ENCODE peak calls at places on chromosomes 13 and 19, in five cellular contexts. Z is CD4-positive, alpha-beta T cell; E is choroid plexus epithelial cell; T is GM10248; U is HFFc6. Y is an unnamed sample.

GRCh38 chr19:1755467-1756155 is 2.3 kb downstream of the ONECUT3 start:
- DNase-seq in T (no peak), E (no peak), Z (no peak), U (no peak), Y (no peak)

GRCh38 chr13:55418095-55418494 is 1722.6 kb upstream of the PRR20A start:
- DNase-seq in E (no peak), T (no peak), U (no peak), Z (no peak), Y (no peak)

GRCh38 chr13:48741377-48741776 is 87.6 kb downstream of the CYSLTR2 start:
- DNase-seq in T (no peak), U (no peak), E (peak), Z (no peak), Y (no peak)

GRCh38 chr19:55340144-55340783 is 588 bp downstream of the KMT5C start:
- DNase-seq in Z (peak), T (no peak), E (no peak), U (no peak), Y (no peak)

GRCh38 chr13:100059827-100060226 is 29.1 kb upstream of the PCCA start:
- DNase-seq in Z (no peak), E (no peak), T (no peak), U (no peak), Y (no peak)

GRCh38 chr13:50894042-50894441 is 15.5 kb upstream of the RNASEH2B start:
- DNase-seq in U (no peak), T (no peak), Z (no peak), E (no peak), Y (no peak)

GRCh38 chr19:883661-884211 is 9.3 kb downstream of the MED16 start:
- DNase-seq in T (no peak), Z (no peak), U (no peak), E (no peak), Y (peak)

GRCh38 chr19:17902701-17903100 is 30.1 kb upstream of the CCDC124 start:
- DNase-seq in U (peak), T (no peak), Z (no peak), E (peak), Y (peak)

GRCh38 chr19:2330632-2331284 is 2.3 kb downstream of the SPPL2B start:
- DNase-seq in U (no peak), T (no peak), E (no peak), Z (no peak), Y (no peak)

GRCh38 chr13:48125794-48126228 is 30.9 kb upstream of the MED4 start:
- DNase-seq in T (no peak), Z (no peak), E (peak), U (no peak), Y (no peak)

GRCh38 chr19:38683393-38684077 is 36.1 kb downstream of the ACTN4 start:
- DNase-seq in T (no peak), E (peak), Z (peak), U (peak), Y (peak)

GRCh38 chr19:1213391-1214286 is 8.1 kb downstream of the STK11 start:
- DNase-seq in Z (peak), E (peak), T (peak), U (peak), Y (peak)

GRCh38 chr13:36163809-36164308 is 32.7 kb upstream of the DCLK1 start:
- DNase-seq in U (peak), T (no peak), E (peak), Z (no peak), Y (peak)

GRCh38 chr13:114044486-114044885 is 70.6 kb upstream of the C13orf46 start:
- DNase-seq in Z (no peak), U (no peak), E (peak), T (no peak), Y (no peak)

GRCh38 chr19:47020992-47021496 is 1.4 kb downstream of the NPAS1 start:
- DNase-seq in U (no peak), T (peak), E (no peak), Z (no peak), Y (no peak)

GRCh38 chr13:111219950-111220349 is 100.5 kb upstream of the TEX29 start:
- DNase-seq in U (no peak), T (no peak), Z (no peak), E (no peak), Y (no peak)

GRCh38 chr19:34193439-34193838 is 21.1 kb downstream of the LSM14A start:
- DNase-seq in T (no peak), Z (no peak), U (no peak), E (no peak), Y (no peak)

GRCh38 chr13:37747071-37747612 is 122.4 kb downstream of the TRPC4 start:
- DNase-seq in T (no peak), U (peak), Z (no peak), E (peak), Y (peak)

GRCh38 chr19:49190781-49191180 is 33.2 kb downstream of the TRPM4 start:
- DNase-seq in E (no peak), Z (no peak), T (no peak), U (no peak), Y (no peak)

GRCh38 chr13:19634129-19634740 is 776 bp downstream of the MPHOSPH8 start:
- DNase-seq in Z (no peak), E (peak), T (no peak), U (peak), Y (peak)

GRCh38 chr13:32031025-32031814 is at the start of gene FRY:
- DNase-seq in Z (peak), T (peak), E (peak), U (peak), Y (no peak)

GRCh38 chr13:77930430-77930829 is 11.8 kb upstream of the EDNRB start:
- DNase-seq in E (no peak), T (no peak), U (no peak), Z (no peak), Y (no peak)

GRCh38 chr19:13506550-13506878 is 235 bp upstream of the CACNA1A start:
- DNase-seq in T (no peak), U (no peak), Z (no peak), E (no peak), Y (no peak)

GRCh38 chr19:18119243-18120105 is 21.9 kb downstream of the MAST3 start:
- DNase-seq in E (no peak), U (no peak), T (peak), Z (peak), Y (no peak)

GRCh38 chr13:47594833-47595232 is 406.2 kb downstream of the SUCLA2 start:
- DNase-seq in U (peak), E (peak), T (no peak), Z (no peak), Y (peak)

GRCh38 chr13:105031306-105031705 is 1504.2 kb downstream of the EFNB2 start:
- DNase-seq in U (no peak), Z (no peak), T (no peak), E (no peak), Y (no peak)

GRCh38 chr19:18745931-18746330 is 45.2 kb downstream of the COMP start:
- DNase-seq in U (no peak), T (no peak), E (no peak), Z (no peak), Y (no peak)

GRCh38 chr19:38838208-38838985 is 6.8 kb upstream of the ECH1 start:
- DNase-seq in E (peak), T (no peak), U (peak), Z (no peak), Y (peak)

GRCh38 chr19:43784981-43785808 is 4.4 kb upstream of the KCNN4 start:
- DNase-seq in Z (peak), T (peak), E (peak), U (peak), Y (peak)

GRCh38 chr19:48419158-48419920 is 25.9 kb downstream of the GRIN2D start:
- DNase-seq in Z (peak), E (peak), T (peak), U (no peak), Y (no peak)

GRCh38 chr19:47227347-47228167 is 3.4 kb downstream of the BBC3 start:
- DNase-seq in Z (no peak), E (peak), T (peak), U (peak), Y (no peak)

GRCh38 chr19:50658438-50659317 is 9.4 kb downstream of the C19orf81 start:
- DNase-seq in Z (peak), U (no peak), T (peak), E (peak), Y (no peak)

GRCh38 chr19:18373892-18374629 is 11.9 kb upstream of the GDF15 start:
- DNase-seq in Z (no peak), U (peak), E (peak), T (peak), Y (peak)

GRCh38 chr19:39296055-39296645 is at the start of gene IFNL1:
- DNase-seq in E (no peak), U (no peak), T (no peak), Z (no peak), Y (no peak)

GRCh38 chr13:39600766-39601165 is 2.2 kb downstream of the LHFPL6 start:
- DNase-seq in U (no peak), Z (no peak), T (no peak), E (peak), Y (no peak)

GRCh38 chr13:43895940-43896339 is 16.2 kb downstream of the LACC1 start:
- DNase-seq in E (peak), Z (no peak), T (no peak), U (no peak), Y (peak)

GRCh38 chr13:45464141-45464686 is 525 bp upstream of the COG3 start:
- DNase-seq in U (no peak), T (no peak), E (no peak), Z (no peak), Y (no peak)
- TF ChIP-seq CTCF in U (no peak), T (no peak), E (no peak), Z (no peak), Y (no peak)

DNA sequence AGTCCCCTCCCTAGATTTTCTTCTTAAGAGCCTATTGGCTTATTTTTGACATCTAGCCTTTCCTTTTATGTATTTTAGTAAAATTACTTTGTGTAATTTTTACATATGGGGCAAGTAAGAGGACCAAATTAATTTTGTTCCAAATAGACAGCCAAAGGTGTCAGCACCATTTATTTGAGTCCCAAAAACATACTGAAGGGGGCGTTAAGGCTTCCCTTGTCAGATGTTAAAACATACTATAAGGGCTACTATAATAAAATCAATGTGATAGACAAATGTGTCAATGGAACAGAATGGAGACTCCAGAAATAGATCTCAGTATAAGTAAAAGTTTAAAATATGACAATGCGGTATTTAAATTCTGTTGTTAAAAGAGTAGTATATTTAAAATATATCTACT is 133.6 kb downstream of the MTUS2 start:
- DNase-seq in T (no peak), E (no peak), U (no peak), Z (no peak), Y (no peak)
- TF ChIP-seq CTCF in T (no peak), E (no peak), U (peak), Z (no peak), Y (no peak)

DNA sequence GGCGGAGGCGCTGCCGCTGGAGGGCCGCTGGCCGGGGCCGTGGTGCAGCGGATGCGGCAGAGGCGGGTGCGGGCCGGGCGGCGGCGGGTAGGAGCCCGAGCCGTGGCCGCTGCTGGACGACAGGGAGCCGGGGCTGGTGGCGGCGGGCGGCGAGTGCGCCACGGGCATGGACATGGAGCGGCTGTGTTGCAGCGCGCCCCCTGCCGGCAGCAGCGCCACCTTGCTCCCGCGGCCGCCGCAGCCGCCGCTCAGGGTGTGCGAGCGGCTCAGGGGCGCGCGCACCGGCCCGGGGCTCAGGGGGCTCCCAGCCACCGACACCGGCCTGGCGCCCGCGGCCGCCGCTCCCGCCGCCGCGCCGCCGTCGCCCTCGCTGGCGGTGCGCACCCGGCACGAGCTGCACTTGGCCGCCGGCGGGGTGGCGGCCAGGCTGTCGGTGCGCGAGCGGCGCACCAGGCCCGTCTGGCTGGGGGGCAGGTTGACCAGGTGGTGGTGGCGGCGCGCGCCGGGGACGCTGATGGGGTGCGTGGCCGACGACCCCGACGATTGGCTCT is 1.7 kb downstream of the IRS2 start:
- DNase-seq in T (no peak), E (peak), Z (peak), U (peak), Y (no peak)
- TF ChIP-seq CTCF in T (no peak), E (peak), Z (no peak), U (peak), Y (peak)

GRCh38 chr19:8334458-8335342 is 8.4 kb downstream of the KANK3 start:
- DNase-seq in T (peak), Z (no peak), U (no peak), E (peak), Y (no peak)
- TF ChIP-seq CTCF in T (no peak), Z (no peak), U (no peak), E (no peak), Y (no peak)

GRCh38 chr19:51784922-51785690 is 9.9 kb upstream of the FPR3 start:
- DNase-seq in T (peak), Z (no peak), U (peak), E (peak), Y (peak)

GRCh38 chr19:51786651-51787494 is 8.1 kb upstream of the FPR3 start:
- DNase-seq in T (no peak), E (no peak), Z (no peak), U (no peak), Y (no peak)

GRCh38 chr19:51779703-51780102 is 15.3 kb upstream of the FPR3 start:
- DNase-seq in T (no peak), Z (no peak), U (no peak), E (no peak), Y (no peak)

GRCh38 chr19:51784109-51784785 is 10.7 kb upstream of the FPR3 start:
- DNase-seq in E (no peak), Z (no peak), T (no peak), U (no peak), Y (no peak)

GRCh38 chr19:51783373-51783772 is 11.6 kb upstream of the FPR3 start:
- DNase-seq in Z (no peak), U (no peak), T (no peak), E (peak), Y (peak)
- TF ChIP-seq CTCF in Z (no peak), U (peak), T (no peak), E (peak), Y (peak)

GRCh38 chr19:35316560-35316959 is 12.4 kb upstream of the CD22 start:
- DNase-seq in E (no peak), U (no peak), T (no peak), Z (no peak), Y (no peak)
- TF ChIP-seq CTCF in E (no peak), U (no peak), T (no peak), Z (no peak), Y (no peak)

DNA sequence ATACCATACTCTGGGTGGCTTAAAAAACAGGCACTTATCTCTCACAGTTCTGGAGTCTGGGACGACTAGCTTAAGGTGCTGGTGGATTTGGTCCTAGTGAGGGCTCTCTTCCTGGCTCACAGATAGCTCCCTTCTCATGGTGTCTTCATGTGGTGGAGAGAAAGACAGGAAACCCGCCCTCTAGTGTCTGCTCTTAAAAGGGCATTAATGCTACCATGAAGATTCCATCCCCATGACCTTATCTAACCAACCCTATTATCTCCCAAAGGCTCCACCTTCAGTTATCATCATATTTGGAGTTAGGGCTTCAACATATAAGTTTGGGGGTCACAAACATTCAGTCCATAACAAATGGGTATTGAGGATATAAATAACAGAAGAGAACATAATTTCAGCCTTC is 139.4 kb downstream of the HS6ST3 start:
- DNase-seq in U (no peak), T (peak), Z (no peak), E (peak), Y (peak)
- TF ChIP-seq CTCF in U (peak), T (peak), Z (no peak), E (peak), Y (peak)

GRCh38 chr13:112712451-112712881 is 22.6 kb downstream of the ATP11A start:
- DNase-seq in Z (no peak), T (no peak), E (no peak), U (no peak), Y (no peak)

GRCh38 chr13:112713517-112714253 is 23.8 kb downstream of the ATP11A start:
- DNase-seq in U (no peak), Z (no peak), T (no peak), E (no peak), Y (no peak)

GRCh38 chr13:112709825-112710783 is 20.3 kb downstream of the ATP11A start:
- DNase-seq in E (no peak), U (no peak), Z (no peak), T (no peak), Y (no peak)

GRCh38 chr13:112710855-112711527 is 21.2 kb downstream of the ATP11A start:
- DNase-seq in Z (no peak), U (no peak), E (no peak), T (no peak), Y (no peak)

DNA sequence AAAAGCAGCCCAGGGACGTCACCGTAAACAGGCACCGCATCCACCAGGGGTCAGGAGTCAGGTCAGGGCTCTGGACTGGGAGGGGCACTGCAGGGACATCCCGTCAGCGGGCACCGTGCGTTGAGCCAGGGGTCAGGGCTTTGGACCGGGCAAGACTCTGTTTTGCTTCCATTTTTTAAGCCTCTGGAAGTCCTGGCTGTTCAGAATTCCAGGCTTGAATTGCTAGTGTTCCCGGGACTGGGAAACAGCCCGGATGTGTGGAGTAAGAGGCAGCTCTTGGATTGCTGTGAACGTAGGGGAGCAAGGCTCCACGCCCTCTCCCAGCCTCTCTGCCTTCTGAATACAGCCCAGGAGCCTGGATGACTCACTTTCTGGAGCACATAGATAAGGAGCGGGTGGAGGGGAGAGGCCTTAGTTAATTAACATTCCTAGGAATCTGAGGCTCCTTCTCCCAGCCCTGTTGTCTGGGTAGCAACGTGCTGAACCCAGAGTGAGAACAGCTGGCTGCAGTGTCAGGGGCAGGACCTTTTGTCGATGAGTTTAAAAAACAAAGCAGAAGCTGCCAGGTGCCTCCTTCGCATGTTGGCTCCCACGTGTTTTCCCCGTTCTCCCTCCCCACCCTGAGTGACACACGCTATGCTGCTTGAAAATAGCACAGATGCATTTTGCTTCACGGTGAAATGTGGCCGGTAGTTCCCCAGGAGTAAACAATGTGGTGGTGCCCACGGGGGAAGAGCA is 21.9 kb downstream of the ATP11A start:
- DNase-seq in T (peak), U (peak), Z (no peak), E (peak), Y (peak)
- TF ChIP-seq CTCF in T (no peak), U (peak), Z (no peak), E (no peak), Y (peak)

GRCh38 chr19:29524201-29524911 is 1.4 kb upstream of the VSTM2B start:
- DNase-seq in Z (no peak), T (no peak), E (no peak), U (no peak), Y (no peak)

GRCh38 chr19:29526730-29527499 is 1.1 kb downstream of the VSTM2B start:
- DNase-seq in Z (no peak), E (no peak), U (no peak), T (no peak), Y (no peak)

GRCh38 chr19:29527500-29528328 is 1.9 kb downstream of the VSTM2B start:
- DNase-seq in Z (no peak), U (no peak), E (no peak), T (no peak), Y (no peak)

GRCh38 chr19:29524912-29525870 is 603 bp upstream of the VSTM2B start:
- DNase-seq in Z (no peak), T (no peak), U (no peak), E (no peak), Y (peak)

GRCh38 chr19:29525901-29526729 is at the start of gene VSTM2B:
- DNase-seq in E (no peak), T (no peak), U (no peak), Z (no peak), Y (no peak)
- TF ChIP-seq CTCF in E (no peak), T (no peak), U (no peak), Z (no peak), Y (no peak)

Y was measured in foreskin keratinocyte.